ENCODE peak calls at places on chromosomes 2 and 18, in nine cellular contexts. A is T-helper 2 cell; E is lung microvascular endothelial cell; M is Right ventricle myocardium superior; Q is GM10248; D is kidney glomerular epithelial cell; H is Ammon's horn; Z is GM12892; X is activated CD4-positive, alpha-beta T cell treated with anti-CD3 and anti-CD28 coated beads, Interleukin-2, amount 50 U/mL, for 48 hours. F is an unnamed sample.

GRCh38 chr2:10897956-10898355 is 13.8 kb upstream of the KCNF1 start:
- DNase-seq in E (no peak), A (no peak), D (no peak), Z (no peak), Q (no peak), X (no peak), M (no peak), H (peak; percentile 59), F (no peak)

GRCh38 chr2:98829586-98830270 is 98.8 kb upstream of the MGAT4A start:
- DNase-seq in Q (no peak), M (no peak), D (no peak), A (no peak), H (no peak), X (no peak), E (no peak), Z (no peak), F (no peak)

GRCh38 chr2:96157649-96158553 is 12.7 kb upstream of the DUSP2 start:
- DNase-seq in H (no peak), X (peak; percentile 98), D (no peak), E (no peak), Q (peak; percentile 87), Z (peak; percentile 85), M (peak; percentile 35), A (peak; percentile 74), F (no peak)

GRCh38 chr2:233331536-233331935 is 22.8 kb upstream of the DGKD start:
- DNase-seq in X (peak; percentile 48), H (peak; percentile 81), A (peak; percentile 84), Q (peak; percentile 66), Z (peak; percentile 48), E (no peak), M (peak; percentile 75), D (no peak), F (peak; percentile 99)

GRCh38 chr18:68454511-68455228 is 260.2 kb downstream of the TMX3 start:
- DNase-seq in Z (no peak), H (no peak), D (no peak), E (peak; percentile 1), X (no peak), Q (no peak), M (no peak), A (no peak), F (no peak)

GRCh38 chr2:79393806-79394484 is 118.9 kb upstream of the CTNNA2 start:
- DNase-seq in M (no peak), D (no peak), Q (no peak), E (no peak), A (no peak), H (peak; percentile 72), Z (no peak), X (no peak), F (no peak)

GRCh38 chr2:9317559-9317958 is 105.8 kb downstream of the ITGB1BP1 start:
- DNase-seq in E (no peak), Q (no peak), X (no peak), M (no peak), Z (no peak), D (no peak), A (no peak), H (no peak), F (no peak)

GRCh38 chr2:30503007-30503691 is 56.1 kb downstream of the LCLAT1 start:
- DNase-seq in Z (no peak), E (peak; percentile 14), D (no peak), A (no peak), X (no peak), H (no peak), Q (no peak), M (no peak), F (peak; percentile 42)

GRCh38 chr2:132438650-132439030 is 22.0 kb downstream of the GPR39 start:
- DNase-seq in H (no peak), A (no peak), M (no peak), Z (no peak), D (peak; percentile 36), X (no peak), Q (no peak), E (peak; percentile 95), F (no peak)

GRCh38 chr2:71528749-71529148 is 75.4 kb downstream of the DYSF start:
- DNase-seq in D (no peak), Q (no peak), A (no peak), H (no peak), X (no peak), Z (no peak), M (no peak), E (no peak), F (no peak)

GRCh38 chr2:177161741-177162440 is 50.7 kb upstream of the HNRNPA3 start:
- DNase-seq in Z (no peak), A (no peak), H (peak; percentile 41), E (peak; percentile 59), X (no peak), M (no peak), Q (no peak), D (peak; percentile 20), F (no peak)

GRCh38 chr2:80303006-80303741 is 1.4 kb downstream of the LRRTM1 start:
- DNase-seq in E (no peak), A (no peak), Z (no peak), M (no peak), X (no peak), Q (peak; percentile 10), D (no peak), H (peak; percentile 28), F (no peak)

GRCh38 chr2:46846454-46846990 is 69.1 kb downstream of the MCFD2 start:
- DNase-seq in M (no peak), D (no peak), E (no peak), X (no peak), A (no peak), Z (no peak), Q (no peak), H (no peak), F (no peak)

GRCh38 chr18:73023975-73024374 is 156.2 kb upstream of the NETO1 start:
- DNase-seq in D (no peak), H (no peak), M (no peak), Z (no peak), Q (no peak), X (no peak), E (no peak), A (no peak), F (no peak)

GRCh38 chr18:51048190-51048589 is 18.2 kb downstream of the SMAD4 start:
- DNase-seq in E (no peak), A (no peak), M (no peak), H (no peak), Q (no peak), Z (no peak), X (no peak), D (no peak), F (no peak)

GRCh38 chr2:179825494-179825893 is 35.9 kb downstream of the ZNF385B start:
- DNase-seq in Q (no peak), D (no peak), H (no peak), Z (no peak), E (no peak), A (no peak), M (no peak), X (no peak), F (no peak)

GRCh38 chr2:39128919-39129391 is 8.1 kb upstream of the SOS1 start:
- DNase-seq in H (no peak), D (no peak), Q (no peak), X (peak; percentile 68), A (peak; percentile 68), Z (no peak), M (no peak), E (no peak), F (no peak)

GRCh38 chr2:159124441-159124911 is 156.0 kb downstream of the TANC1 start:
- DNase-seq in Q (no peak), H (no peak), Z (no peak), X (no peak), E (peak; percentile 96), M (no peak), D (peak; percentile 58), A (no peak), F (peak; percentile 57)

GRCh38 chr2:236569593-236569973 is at the start of gene ACKR3:
- DNase-seq in Z (peak; percentile 63), X (peak; percentile 55), Q (peak; percentile 86), A (peak; percentile 82), E (peak; percentile 50), M (peak; percentile 84), D (peak; percentile 3), H (peak; percentile 92), F (no peak)

GRCh38 chr18:47113796-47114540 is 36.3 kb downstream of the HDHD2 start:
- DNase-seq in Z (no peak), H (no peak), E (no peak), X (no peak), A (no peak), M (peak; percentile 17), D (no peak), Q (no peak), F (no peak)

GRCh38 chr18:51195602-51196115 is 1.8 kb downstream of the MEX3C start:
- DNase-seq in D (peak; percentile 67), M (no peak), X (peak; percentile 20), Q (no peak), Z (no peak), A (no peak), E (peak; percentile 71), H (peak; percentile 53), F (peak; percentile 52)

GRCh38 chr2:54081574-54081973 is 33.8 kb upstream of the ACYP2 start:
- DNase-seq in D (peak; percentile 70), A (no peak), Q (peak; percentile 75), H (no peak), E (no peak), M (no peak), Z (no peak), X (peak; percentile 54), F (no peak)

GRCh38 chr2:205188516-205189138 is 493.7 kb upstream of the NRP2 start:
- DNase-seq in E (peak; percentile 48), Z (no peak), M (peak; percentile 72), Q (no peak), A (no peak), D (no peak), X (no peak), H (peak; percentile 74), F (no peak)

GRCh38 chr2:164671664-164672396 is 50.5 kb upstream of the GRB14 start:
- DNase-seq in E (no peak), M (no peak), Q (no peak), A (no peak), X (no peak), D (no peak), H (no peak), Z (no peak), F (no peak)

GRCh38 chr2:160043265-160043664 is 19.1 kb downstream of the PLA2R1 start:
- DNase-seq in X (no peak), M (no peak), D (no peak), Q (no peak), H (no peak), A (no peak), Z (no peak), E (no peak), F (no peak)